ENCODE peak calls at places on chromosome 9, in six cellular contexts. M, V, Q, N, B and T are unnamed samples.

GRCh38 chr9:114156658-114157421 is 1.5 kb downstream of the COL27A1 start:
- DNase-seq in M (peak), V (no peak), Q (no peak), N (no peak), B (peak), T (no peak)

GRCh38 chr9:111106202-111106601 is 67.9 kb upstream of the LPAR1 start:
- DNase-seq in M (no peak), V (no peak), Q (no peak), N (no peak), B (peak), T (no peak)

GRCh38 chr9:82254646-82255367 is 266.2 kb downstream of the SPATA31D1 start:
- DNase-seq in M (peak), V (no peak), Q (no peak), N (peak), B (no peak), T (no peak)

GRCh38 chr9:137843355-137843754 is 34.2 kb upstream of the CACNA1B start:
- DNase-seq in M (no peak), V (no peak), Q (no peak), N (no peak), B (no peak), T (no peak)

GRCh38 chr9:134287591-134288518 is 38.4 kb upstream of the RXRA start:
- DNase-seq in M (no peak), V (no peak), Q (no peak), N (no peak), B (no peak), T (no peak)

GRCh38 chr9:101677864-101678263 is 60.6 kb downstream of the GRIN3A start:
- DNase-seq in M (no peak), V (no peak), Q (no peak), N (no peak), B (no peak), T (no peak)

GRCh38 chr9:76302947-76303550 is 91.2 kb downstream of the RFK start:
- DNase-seq in M (peak), V (peak), Q (no peak), N (peak), B (no peak), T (peak)

GRCh38 chr9:38352716-38353334 is 39.7 kb upstream of the ALDH1B1 start:
- DNase-seq in M (no peak), V (no peak), Q (no peak), N (no peak), B (no peak), T (no peak)

GRCh38 chr9:128828719-128829452 is 708 bp downstream of the SPOUT1 start:
- DNase-seq in M (no peak), V (no peak), Q (no peak), N (no peak), B (no peak), T (no peak)

GRCh38 chr9:95116002-95116819 is 201.3 kb downstream of the FANCC start:
- DNase-seq in M (peak), V (no peak), Q (no peak), N (no peak), B (no peak), T (no peak)

GRCh38 chr9:5773324-5773999 is 59.5 kb downstream of the ERMP1 start:
- DNase-seq in M (no peak), V (no peak), Q (no peak), N (no peak), B (no peak), T (no peak)

GRCh38 chr9:34047864-34048729 is 590 bp downstream of the UBAP2 start:
- DNase-seq in M (no peak), V (peak), Q (peak), N (peak), B (peak), T (peak)

GRCh38 chr9:134324359-134325095 is 1.7 kb upstream of the RXRA start:
- DNase-seq in M (no peak), V (no peak), Q (no peak), N (no peak), B (no peak), T (no peak)

GRCh38 chr9:18595597-18595996 is 121.6 kb downstream of the ADAMTSL1 start:
- DNase-seq in M (no peak), V (no peak), Q (no peak), N (no peak), B (no peak), T (no peak)

GRCh38 chr9:70816316-70816715 is 305.1 kb downstream of the TRPM3 start:
- DNase-seq in M (no peak), V (no peak), Q (no peak), N (no peak), B (no peak), T (no peak)

GRCh38 chr9:106962615-106963363 is 99.8 kb downstream of the ZNF462 start:
- DNase-seq in M (peak), V (no peak), Q (no peak), N (no peak), B (no peak), T (no peak)

DNA sequence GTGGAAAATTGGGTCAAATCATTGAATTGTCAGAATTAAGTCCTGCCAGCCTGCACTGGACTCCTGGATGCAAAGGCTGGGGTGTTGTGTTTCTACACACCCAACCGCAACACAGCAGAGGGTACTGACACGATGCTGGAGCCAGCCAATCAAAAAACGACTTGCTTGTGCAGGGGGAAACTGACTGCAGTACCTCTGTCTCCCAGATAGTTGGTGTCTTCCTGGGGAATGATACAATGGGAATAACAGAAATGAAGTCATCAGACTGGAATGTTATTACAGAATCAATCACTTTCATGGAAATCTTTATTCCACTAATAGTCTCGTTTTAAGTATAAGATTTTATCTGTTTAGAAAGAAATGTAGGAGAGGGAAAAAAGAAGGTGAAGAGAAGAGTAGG is 330.3 kb downstream of the MLLT3 start:
- DNase-seq in M (peak), V (no peak), Q (no peak), N (no peak), B (no peak), T (no peak)
- TF ChIP-seq CTCF in M (no peak), V (no peak), Q (no peak), N (no peak), B (no peak), T (no peak)

GRCh38 chr9:13292158-13292557 is 12.7 kb upstream of the MPDZ start:
- DNase-seq in M (no peak), V (no peak), Q (no peak), N (no peak), B (no peak), T (no peak)

GRCh38 chr9:13295556-13295955 is 16.1 kb upstream of the MPDZ start:
- DNase-seq in M (peak), V (no peak), Q (no peak), N (no peak), B (no peak), T (no peak)

GRCh38 chr9:13292782-13293181 is 13.3 kb upstream of the MPDZ start:
- DNase-seq in M (no peak), V (no peak), Q (no peak), N (no peak), B (no peak), T (no peak)

GRCh38 chr9:13296972-13297371 is 17.5 kb upstream of the MPDZ start:
- DNase-seq in M (no peak), V (no peak), Q (no peak), N (no peak), B (no peak), T (no peak)

GRCh38 chr9:13291718-13292117 is 12.2 kb upstream of the MPDZ start:
- DNase-seq in M (no peak), V (no peak), Q (no peak), N (no peak), B (no peak), T (no peak)
- TF ChIP-seq CTCF in M (no peak), V (no peak), Q (no peak), N (no peak), B (no peak), T (no peak)

DNA sequence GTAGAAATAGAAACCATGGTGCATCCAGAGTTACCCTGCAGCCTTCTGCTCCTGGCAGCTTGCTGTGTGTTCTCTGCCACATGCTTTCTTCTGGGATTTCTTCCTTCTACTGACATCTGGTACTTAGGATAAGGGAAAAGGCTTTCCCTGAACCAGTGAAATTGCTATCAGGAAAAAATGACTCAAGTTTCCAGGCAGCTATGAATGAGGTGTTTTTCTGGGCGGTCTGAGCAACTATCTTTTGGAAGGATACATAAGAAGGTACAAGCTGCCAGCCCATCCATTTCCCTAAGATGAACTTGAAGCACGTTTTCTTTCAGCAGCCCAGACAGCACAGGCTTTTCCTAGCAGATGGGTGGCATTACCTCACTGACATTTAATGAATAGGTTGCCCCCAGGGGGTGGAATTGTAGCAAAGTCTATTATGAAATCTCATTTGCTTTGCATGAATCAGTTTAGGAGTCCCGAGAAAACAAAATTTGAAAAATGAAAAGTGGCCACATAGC is 108.7 kb downstream of the C9orf152 start:
- DNase-seq in M (peak), V (no peak), Q (no peak), N (no peak), B (no peak), T (no peak)
- TF ChIP-seq CTCF in M (no peak), V (no peak), Q (no peak), N (no peak), B (no peak), T (no peak)

DNA sequence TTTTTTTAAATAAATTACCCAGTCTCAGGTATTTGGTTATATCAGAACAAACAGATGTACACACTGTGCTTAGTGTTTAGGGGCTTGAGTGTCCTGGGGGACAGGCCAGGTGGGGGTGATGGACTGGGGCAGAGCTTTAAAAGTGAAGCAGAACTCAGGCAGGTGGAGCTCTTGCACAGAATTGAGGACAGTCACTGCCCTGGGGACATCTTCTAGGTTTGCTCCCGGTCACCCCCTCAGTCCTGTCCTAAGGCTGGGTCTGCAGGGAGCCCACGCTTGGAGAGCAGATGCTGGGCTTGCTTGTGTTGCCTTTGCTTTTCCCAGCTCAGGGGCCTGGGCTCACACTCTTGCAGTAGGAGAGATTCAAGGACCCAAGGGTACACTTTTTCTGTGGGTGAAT is 10.8 kb downstream of the GADD45G start:
- DNase-seq in M (no peak), V (no peak), Q (no peak), N (no peak), B (no peak), T (no peak)
- TF ChIP-seq CTCF in M (no peak), V (no peak), Q (no peak), N (no peak), B (no peak), T (no peak)

DNA sequence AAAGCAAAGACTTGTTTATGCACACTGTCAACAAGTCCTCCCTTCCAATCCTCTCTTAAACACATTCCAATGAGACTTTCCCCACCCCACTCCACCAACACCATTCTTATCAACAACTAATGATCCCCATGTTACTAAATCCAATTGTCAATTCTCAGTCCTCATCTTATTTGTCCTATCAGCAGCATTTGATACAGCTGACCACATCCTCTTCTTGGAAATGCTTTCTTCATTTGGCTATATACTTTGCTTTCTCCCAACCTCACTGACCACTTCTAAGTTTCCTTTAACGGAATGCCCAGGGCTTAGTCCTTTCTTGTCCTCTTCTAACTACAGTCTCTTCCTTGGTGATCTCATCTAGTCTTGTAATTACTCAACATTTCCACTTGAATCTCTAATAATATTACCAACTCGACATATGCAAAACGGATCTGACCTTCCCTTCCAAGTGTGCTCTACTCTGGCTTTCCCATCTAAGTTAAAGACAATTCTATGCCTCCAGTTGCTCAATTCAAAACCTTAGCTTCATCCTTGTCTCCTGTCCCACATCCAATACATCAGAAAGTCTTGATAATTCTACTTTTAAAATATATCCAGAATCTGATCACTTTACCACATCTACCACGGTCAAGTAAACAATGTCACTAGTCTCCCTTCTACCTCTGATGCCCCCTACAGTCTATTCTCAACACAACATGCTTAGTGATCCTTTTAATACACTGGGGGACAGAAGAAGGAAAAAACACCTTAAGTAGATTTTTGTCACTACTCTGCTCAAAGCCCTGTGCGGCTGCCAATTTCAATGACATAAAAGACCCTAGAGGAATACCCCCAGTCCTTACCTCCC is 25.5 kb downstream of the AGTPBP1 start:
- DNase-seq in M (peak), V (peak), Q (no peak), N (no peak), B (no peak), T (peak)
- TF ChIP-seq CTCF in M (no peak), V (peak), Q (no peak), N (peak), B (peak), T (peak)

DNA sequence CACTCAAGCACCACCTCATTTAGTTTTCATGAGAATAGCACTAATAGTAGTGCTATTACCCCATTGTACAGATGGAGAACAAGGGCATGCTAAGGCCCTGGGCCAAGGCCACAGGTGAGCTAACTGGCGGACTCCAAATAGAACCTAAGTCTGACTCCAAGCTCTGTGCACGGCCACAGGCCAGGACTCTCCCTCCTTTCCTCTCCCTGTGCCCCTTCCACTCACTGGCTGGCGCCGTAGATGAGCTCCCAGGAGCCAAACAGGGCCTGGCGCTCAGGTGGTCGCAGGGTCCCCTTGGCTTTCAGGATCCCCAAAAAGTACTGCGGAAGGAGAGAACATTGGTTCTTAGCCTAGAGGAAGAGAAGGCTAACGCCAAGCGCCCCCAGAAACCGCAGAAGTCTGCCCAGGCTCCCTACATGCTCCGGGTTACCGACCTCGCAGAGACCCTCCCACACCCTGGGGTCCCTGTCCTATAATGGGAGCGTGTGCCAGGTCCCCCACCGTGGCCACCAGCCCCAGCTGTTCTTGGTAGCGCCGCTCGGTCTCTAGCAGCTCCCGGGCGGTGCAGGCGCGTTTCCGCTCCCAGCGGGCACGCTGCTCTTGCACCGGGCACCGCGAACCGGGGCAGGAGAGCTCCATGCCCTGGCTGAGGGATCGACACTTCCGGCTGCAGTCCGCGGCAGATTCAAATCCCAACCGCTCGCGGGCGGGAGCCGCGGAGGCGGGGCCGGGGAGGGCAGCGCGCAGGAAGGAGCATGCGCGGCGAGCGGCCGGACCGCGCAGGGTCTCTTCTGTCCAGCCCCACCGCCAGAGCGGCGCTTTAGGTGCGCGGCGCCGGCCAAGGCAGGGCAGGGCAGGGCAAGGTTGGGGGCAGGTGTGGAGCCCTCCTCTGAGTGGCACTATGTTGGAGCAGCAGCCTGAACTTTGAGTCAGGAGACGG is at the start of gene ARHGEF39:
- DNase-seq in M (peak), V (peak), Q (no peak), N (peak), B (peak), T (peak)
- TF ChIP-seq CTCF in M (no peak), V (peak), Q (no peak), N (peak), B (no peak), T (peak)

GRCh38 chr9:127162046-127162445 is 39.6 kb upstream of the ANGPTL2 start:
- DNase-seq in M (no peak), V (no peak), Q (no peak), N (no peak), B (no peak), T (no peak)

GRCh38 chr9:127159949-127160610 is 37.6 kb upstream of the ANGPTL2 start:
- DNase-seq in M (no peak), V (no peak), Q (peak), N (no peak), B (no peak), T (no peak)

GRCh38 chr9:127161081-127161621 is 38.7 kb upstream of the ANGPTL2 start:
- DNase-seq in M (no peak), V (no peak), Q (no peak), N (no peak), B (no peak), T (no peak)

GRCh38 chr9:127162567-127163365 is 40.3 kb upstream of the ANGPTL2 start:
- DNase-seq in M (no peak), V (no peak), Q (no peak), N (no peak), B (no peak), T (no peak)

DNA sequence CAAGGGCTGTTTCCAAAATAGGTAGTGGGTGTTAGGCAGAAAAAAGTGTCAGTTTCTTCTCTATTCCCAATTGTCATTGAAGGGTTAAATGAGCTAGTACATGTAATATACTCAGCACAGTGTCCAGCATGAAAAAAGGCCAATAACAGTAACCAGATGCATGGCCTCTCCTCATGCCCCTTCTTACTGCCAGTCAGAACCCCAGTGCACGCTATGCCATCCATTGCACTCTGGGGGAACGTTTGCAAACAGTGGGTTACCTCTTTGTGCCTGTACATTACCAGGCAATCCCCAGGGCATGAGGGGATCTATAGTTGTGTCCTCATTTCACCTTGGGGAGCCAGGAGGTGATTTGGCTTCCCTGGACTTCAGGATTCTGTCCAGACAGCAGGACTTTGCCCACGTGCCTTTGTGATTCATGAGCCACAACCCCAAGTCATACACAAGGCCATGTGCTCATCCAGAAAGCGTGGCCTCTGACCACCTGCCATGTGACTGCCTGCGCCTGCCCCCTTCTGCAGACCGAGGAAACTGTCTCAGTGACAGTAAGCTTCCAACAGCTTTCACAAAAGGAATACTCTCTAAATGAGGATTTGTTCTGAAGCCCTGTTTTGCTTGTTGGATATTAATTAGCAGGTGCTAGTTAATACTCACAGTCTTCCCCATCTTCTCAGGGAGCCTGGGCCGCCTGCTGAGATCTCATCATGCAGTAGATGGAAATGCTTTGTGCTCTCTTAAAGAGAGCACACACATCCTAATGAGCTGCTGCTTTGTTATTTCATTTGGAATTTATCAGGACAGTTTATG is 36.8 kb upstream of the ANGPTL2 start:
- DNase-seq in M (peak), V (no peak), Q (no peak), N (no peak), B (peak), T (no peak)
- TF ChIP-seq CTCF in M (no peak), V (no peak), Q (no peak), N (no peak), B (no peak), T (no peak)

GRCh38 chr9:911003-911402 is 65.5 kb upstream of the DMRT3 start:
- DNase-seq in M (no peak), V (no peak), Q (no peak), N (no peak), B (peak), T (no peak)
- TF ChIP-seq CTCF in M (no peak), V (no peak), Q (no peak), N (peak), B (no peak), T (no peak)